ENCODE peak calls at places on chromosomes 12 and 14, in five cellular contexts. I is HL-60, B is mucosa of descending colon, M is dorsolateral prefrontal cortex, K is activated B cell treated with CpG ODN at 0.5 μM for 24 hours. E is an unnamed sample.

GRCh38 chr12:108193922-108194321 is 64.8 kb downstream of the WSCD2 start:
- DNase-seq in I (peak; percentile 9), B (no peak), M (no peak), K (no peak), E (peak; percentile 44)

GRCh38 chr12:94954029-94954685 is 49.3 kb downstream of the NDUFA12 start:
- DNase-seq in I (no peak), B (no peak), M (no peak), K (no peak), E (no peak)

GRCh38 chr12:32034045-32034444 is 72.6 kb upstream of the BICD1 start:
- DNase-seq in I (no peak), B (no peak), M (no peak), K (no peak), E (no peak)

GRCh38 chr12:124603143-124603542 is 35.7 kb upstream of the NCOR2 start:
- DNase-seq in I (no peak), B (peak; percentile 37), M (no peak), K (no peak), E (no peak)

GRCh38 chr14:67749341-67750110 is 47.8 kb downstream of the RDH12 start:
- DNase-seq in I (no peak), B (no peak), M (no peak), K (no peak), E (no peak)

GRCh38 chr12:5432011-5432400 is at the start of gene NTF3:
- DNase-seq in I (no peak), B (no peak), M (no peak), K (no peak), E (peak; percentile 60)

GRCh38 chr12:53577941-53578352 is 48.2 kb downstream of the ATF7 start:
- DNase-seq in I (no peak), B (no peak), M (no peak), K (no peak), E (no peak)

GRCh38 chr14:23142826-23143225 is 23.8 kb upstream of the CEBPE start:
- DNase-seq in I (no peak), B (no peak), M (no peak), K (no peak), E (no peak)

DNA sequence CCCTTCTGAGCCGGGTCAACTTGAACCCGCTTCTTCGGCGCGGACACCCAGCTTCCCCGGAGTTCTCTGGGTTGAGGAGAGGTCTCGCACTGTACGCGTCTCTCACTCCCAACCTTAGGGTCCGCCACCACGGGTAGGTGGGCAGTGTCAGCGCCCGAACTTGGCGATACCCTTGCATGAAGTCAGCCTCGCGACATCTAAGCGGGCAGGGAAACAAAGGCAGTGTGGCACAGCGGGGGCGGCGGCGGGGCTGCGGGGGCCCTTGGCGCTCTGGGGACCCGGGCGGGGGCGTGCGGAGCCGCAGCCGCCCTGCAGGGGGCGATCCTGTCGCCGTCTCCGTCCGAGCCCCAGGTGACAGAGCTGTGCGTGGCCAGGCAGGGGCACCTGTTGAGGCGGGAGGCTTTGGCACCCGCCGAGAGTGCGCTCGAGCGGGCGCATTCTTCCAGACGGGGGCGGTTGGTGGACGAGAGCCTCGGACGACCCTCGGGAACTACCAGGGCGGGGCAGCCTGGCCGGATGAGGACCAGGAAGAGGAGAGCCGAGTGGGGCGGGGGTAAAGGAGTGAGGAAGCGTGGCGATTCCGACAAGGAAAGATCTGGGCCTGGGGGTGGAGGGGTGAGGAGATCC is 1.1 kb downstream of the GALNT16 start:
- DNase-seq in I (no peak), B (no peak), M (no peak), K (peak; percentile 52), E (peak; percentile 65)
- TF ChIP-seq CTCF in I (no peak), B (peak; percentile 70), M (peak; percentile 58), K (no peak), E (peak; percentile 74)

GRCh38 chr12:123498126-123498825 is 35.2 kb downstream of the RILPL1 start:
- DNase-seq in I (no peak), B (no peak), M (no peak), K (no peak), E (no peak)
- TF ChIP-seq CTCF in I (no peak), B (no peak), M (no peak), K (no peak), E (no peak)

GRCh38 chr14:98368214-98368613 is 903.8 kb downstream of the BCL11B start:
- DNase-seq in I (no peak), B (no peak), M (no peak), K (no peak), E (no peak)

GRCh38 chr14:98370352-98370751 is 901.6 kb downstream of the BCL11B start:
- DNase-seq in I (no peak), B (no peak), M (no peak), K (no peak), E (no peak)

GRCh38 chr14:98371141-98371540 is 900.9 kb downstream of the BCL11B start:
- DNase-seq in I (no peak), B (no peak), M (no peak), K (no peak), E (no peak)

GRCh38 chr14:98369344-98369743 is 902.7 kb downstream of the BCL11B start:
- DNase-seq in I (no peak), B (no peak), M (no peak), K (no peak), E (no peak)

GRCh38 chr14:98368916-98369315 is 903.1 kb downstream of the BCL11B start:
- DNase-seq in I (no peak), B (no peak), M (no peak), K (no peak), E (no peak)
- TF ChIP-seq CTCF in I (no peak), B (no peak), M (no peak), K (no peak), E (no peak)

GRCh38 chr14:92610849-92611271 is 97.3 kb downstream of the RIN3 start:
- DNase-seq in I (no peak), B (no peak), M (no peak), K (no peak), E (no peak)

GRCh38 chr14:92613681-92614260 is 100.2 kb downstream of the RIN3 start:
- DNase-seq in I (no peak), B (no peak), M (no peak), K (no peak), E (no peak)

GRCh38 chr14:92615451-92615850 is 101.9 kb downstream of the RIN3 start:
- DNase-seq in I (no peak), B (peak; percentile 73), M (no peak), K (peak; percentile 70), E (no peak)

GRCh38 chr14:92609955-92610354 is 96.4 kb downstream of the RIN3 start:
- DNase-seq in I (peak; percentile 44), B (no peak), M (no peak), K (no peak), E (no peak)

DNA sequence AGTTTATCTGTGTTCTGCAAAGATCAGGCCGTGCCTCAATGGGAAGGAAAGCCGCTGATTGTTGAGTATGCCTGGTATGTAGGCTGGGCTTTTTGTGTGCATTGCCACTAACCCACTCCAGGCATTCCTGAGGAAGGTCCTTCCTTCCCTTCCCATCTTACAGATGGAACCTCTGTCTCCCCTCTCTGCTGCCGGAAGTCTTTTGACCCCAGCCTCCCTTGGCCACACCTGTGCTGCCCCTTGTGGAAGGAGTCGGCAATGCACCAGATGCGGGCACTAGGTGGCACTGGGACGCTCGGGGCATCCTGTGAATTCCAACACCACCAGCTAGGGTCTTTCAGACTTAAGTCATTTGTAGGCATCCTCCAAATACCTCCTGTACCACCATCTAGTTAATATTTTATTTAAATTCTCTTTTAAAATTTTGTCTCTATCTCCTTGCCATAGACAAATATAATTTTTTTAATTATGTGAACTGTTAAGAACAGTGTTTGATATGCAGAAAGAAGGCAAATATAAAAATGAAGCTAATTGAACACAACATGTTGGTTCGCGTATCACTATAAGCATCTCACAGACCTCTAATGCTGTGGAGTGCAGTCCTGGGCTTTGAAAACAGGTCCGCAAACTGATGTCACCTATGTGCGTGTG is 99.6 kb downstream of the RIN3 start:
- DNase-seq in I (peak; percentile 56), B (no peak), M (no peak), K (peak; percentile 58), E (no peak)
- TF ChIP-seq CTCF in I (peak; percentile 20), B (peak; percentile 47), M (peak; percentile 47), K (no peak), E (peak; percentile 66)

GRCh38 chr14:21978999-21979314 is 305.3 kb upstream of the OR4E1 start:
- DNase-seq in I (no peak), B (no peak), M (no peak), K (no peak), E (no peak)

GRCh38 chr14:21974741-21975140 is 301.1 kb upstream of the OR4E1 start:
- DNase-seq in I (no peak), B (no peak), M (no peak), K (no peak), E (no peak)

GRCh38 chr14:21978184-21978998 is 304.8 kb upstream of the OR4E1 start:
- DNase-seq in I (peak; percentile 32), B (no peak), M (no peak), K (no peak), E (no peak)
- TF ChIP-seq CTCF in I (peak; percentile 96), B (peak; percentile 47), M (peak; percentile 53), K (no peak), E (peak; percentile 52)

GRCh38 chr14:93286212-93286890 is 46.5 kb downstream of the BTBD7 start:
- DNase-seq in I (no peak), B (no peak), M (no peak), K (no peak), E (no peak)

GRCh38 chr14:93285048-93285447 is 47.8 kb downstream of the BTBD7 start:
- DNase-seq in I (no peak), B (no peak), M (no peak), K (no peak), E (no peak)

GRCh38 chr14:93276031-93276716 is 56.7 kb downstream of the BTBD7 start:
- DNase-seq in I (no peak), B (no peak), M (no peak), K (no peak), E (no peak)

GRCh38 chr14:93280743-93281142 is 52.1 kb downstream of the BTBD7 start:
- DNase-seq in I (no peak), B (no peak), M (no peak), K (no peak), E (no peak)

GRCh38 chr14:93281937-93282336 is 50.9 kb downstream of the BTBD7 start:
- DNase-seq in I (no peak), B (no peak), M (no peak), K (no peak), E (no peak)
- TF ChIP-seq CTCF in I (no peak), B (no peak), M (no peak), K (no peak), E (no peak)

GRCh38 chr14:86646688-86647687 is 1117.0 kb downstream of the FLRT2 start:
- DNase-seq in I (no peak), B (no peak), M (no peak), K (no peak), E (no peak)
- TF ChIP-seq CTCF in I (peak; percentile 17), B (no peak), M (no peak), K (no peak), E (no peak)

GRCh38 chr12:58540480-58541299 is 379.6 kb downstream of the LRIG3 start:
- DNase-seq in I (peak; percentile 60), B (peak; percentile 53), M (peak; percentile 69), K (no peak), E (peak; percentile 30)
- TF ChIP-seq CTCF in I (peak; percentile 46), B (peak; percentile 23), M (peak; percentile 61), K (no peak), E (peak; percentile 29)

GRCh38 chr12:46110928-46111699 is 120.7 kb upstream of the SCAF11 start:
- DNase-seq in I (no peak), B (no peak), M (no peak), K (no peak), E (no peak)
- TF ChIP-seq CTCF in I (no peak), B (no peak), M (no peak), K (no peak), E (no peak)

E was measured in mesothelial cell of epicardium.